ENCODE peak calls at places on chromosomes 7 and 10, in ten cellular contexts. U is adrenal gland, V is fibroblast of mammary gland, S is uterus, B is vagina, A is choroid plexus epithelial cell, F is cardiac muscle cell, G is BJ, J is A549, X is mesothelial cell of epicardium. H is an unnamed sample.

GRCh38 chr7:4659551-4660286 is 22.4 kb upstream of the FOXK1 start:
- DNase-seq in U (no peak), V (no peak), S (no peak), B (no peak), A (no peak), F (no peak), G (no peak), J (no peak), X (no peak), H (no peak)

GRCh38 chr10:47030191-47030698 is 119.0 kb downstream of the PTPN20 start:
- DNase-seq in U (peak; percentile 13), V (no peak), S (no peak), B (peak; percentile 52), A (no peak), F (no peak), G (no peak), J (no peak), X (peak; percentile 13), H (no peak)

GRCh38 chr10:79445217-79445707 is at the start of gene ZCCHC24:
- DNase-seq in U (peak; percentile 61), V (no peak), S (no peak), B (no peak), A (peak; percentile 55), F (no peak), G (no peak), J (peak; percentile 55), X (no peak), H (peak; percentile 57)

GRCh38 chr10:83908506-83908905 is 230.8 kb upstream of the GHITM start:
- DNase-seq in U (no peak), V (no peak), S (no peak), B (no peak), A (no peak), F (no peak), G (no peak), J (no peak), X (no peak), H (no peak)

GRCh38 chr7:115208710-115209540 is 287.0 kb downstream of the MDFIC start:
- DNase-seq in U (no peak), V (no peak), S (no peak), B (no peak), A (no peak), F (no peak), G (no peak), J (no peak), X (no peak), H (no peak)

GRCh38 chr10:34024708-34025425 is 690.4 kb upstream of the NRP1 start:
- DNase-seq in U (no peak), V (peak; percentile 67), S (no peak), B (no peak), A (peak; percentile 50), F (no peak), G (no peak), J (no peak), X (no peak), H (no peak)

GRCh38 chr7:134865001-134865845 is 85.8 kb downstream of the CALD1 start:
- DNase-seq in U (no peak), V (peak; percentile 78), S (no peak), B (no peak), A (peak; percentile 69), F (no peak), G (no peak), J (no peak), X (no peak), H (peak; percentile 16)

GRCh38 chr10:78247821-78248220 is 214.2 kb downstream of the RPS24 start:
- DNase-seq in U (no peak), V (no peak), S (no peak), B (no peak), A (no peak), F (no peak), G (no peak), J (no peak), X (no peak), H (no peak)

GRCh38 chr10:127863231-127863825 is 29.4 kb downstream of the CLRN3 start:
- DNase-seq in U (no peak), V (peak; percentile 38), S (no peak), B (no peak), A (no peak), F (no peak), G (no peak), J (no peak), X (no peak), H (no peak)

GRCh38 chr7:36490335-36490940 is 100.8 kb downstream of the ANLN start:
- DNase-seq in U (no peak), V (no peak), S (no peak), B (no peak), A (no peak), F (no peak), G (no peak), J (no peak), X (no peak), H (no peak)

GRCh38 chr7:41973331-41973730 is 263.7 kb downstream of the GLI3 start:
- DNase-seq in U (no peak), V (no peak), S (no peak), B (no peak), A (no peak), F (no peak), G (no peak), J (no peak), X (no peak), H (no peak)

GRCh38 chr10:48504141-48504885 is 100.6 kb downstream of the ARHGAP22 start:
- DNase-seq in U (peak; percentile 18), V (no peak), S (no peak), B (peak; percentile 95), A (no peak), F (peak; percentile 37), G (no peak), J (no peak), X (no peak), H (no peak)

GRCh38 chr7:129146237-129146979 is 1.9 kb downstream of the TSPAN33 start:
- DNase-seq in U (no peak), V (no peak), S (no peak), B (no peak), A (no peak), F (no peak), G (no peak), J (no peak), X (no peak), H (peak; percentile 69)

GRCh38 chr7:14851610-14852009 is 50.9 kb downstream of the DGKB start:
- DNase-seq in U (no peak), V (no peak), S (no peak), B (no peak), A (peak; percentile 32), F (peak; percentile 68), G (no peak), J (no peak), X (no peak), H (no peak)

GRCh38 chr10:73076361-73077183 is 20.1 kb downstream of the P4HA1 start:
- DNase-seq in U (peak; percentile 73), V (peak; percentile 84), S (peak; percentile 77), B (no peak), A (peak; percentile 89), F (no peak), G (no peak), J (no peak), X (no peak), H (no peak)

GRCh38 chr7:105707967-105708580 is 126.8 kb upstream of the EFCAB10 start:
- DNase-seq in U (no peak), V (no peak), S (peak; percentile 31), B (no peak), A (no peak), F (no peak), G (no peak), J (no peak), X (no peak), H (no peak)

GRCh38 chr7:78473902-78474301 is 675.3 kb downstream of the PHTF2 start:
- DNase-seq in U (no peak), V (no peak), S (no peak), B (no peak), A (no peak), F (peak; percentile 46), G (no peak), J (no peak), X (no peak), H (no peak)

GRCh38 chr10:85623342-85623741 is 743.3 kb downstream of the GRID1 start:
- DNase-seq in U (no peak), V (no peak), S (no peak), B (peak; percentile 40), A (no peak), F (no peak), G (no peak), J (no peak), X (no peak), H (no peak)

DNA sequence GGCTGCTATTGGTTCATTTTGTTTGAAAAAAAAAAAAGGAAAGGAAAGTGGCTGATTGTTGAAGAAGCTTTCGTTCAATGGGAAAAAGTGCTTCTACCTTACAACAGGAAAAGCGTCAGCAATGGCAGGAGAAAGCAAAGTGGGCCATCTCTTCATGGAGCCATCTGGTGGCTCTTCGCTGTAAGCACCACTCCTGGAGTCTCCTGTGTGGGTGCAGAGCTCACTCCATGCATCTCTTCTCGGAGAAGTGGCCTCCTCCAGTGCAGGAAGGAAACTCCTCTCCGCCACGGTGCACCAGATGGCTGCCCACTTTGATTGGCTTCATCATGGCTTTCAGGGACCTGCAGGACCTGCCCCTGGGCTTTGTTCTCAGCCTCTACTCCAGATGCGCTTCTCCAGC is 250.9 kb downstream of the PTEN start:
- DNase-seq in U (peak; percentile 61), V (no peak), S (no peak), B (no peak), A (peak; percentile 69), F (peak; percentile 57), G (no peak), J (peak; percentile 62), X (no peak), H (peak; percentile 50)
- TF ChIP-seq CTCF in U (peak; percentile 28), V (peak; percentile 31), S (peak; percentile 37), B (no peak), A (peak; percentile 77), F (peak; percentile 47), G (peak; percentile 30), J (peak; percentile 56), X (no peak), H (peak; percentile 78)

GRCh38 chr7:29921404-29922010 is 68.1 kb downstream of the SCRN1 start:
- DNase-seq in U (peak; percentile 54), V (peak; percentile 70), S (no peak), B (no peak), A (peak; percentile 80), F (peak; percentile 68), G (no peak), J (peak; percentile 28), X (no peak), H (peak; percentile 60)
- TF ChIP-seq CTCF in U (peak; percentile 93), V (peak; percentile 94), S (peak; percentile 81), B (no peak), A (peak; percentile 94), F (peak; percentile 91), G (peak; percentile 89), J (peak; percentile 85), X (peak; percentile 93), H (peak; percentile 74)

DNA sequence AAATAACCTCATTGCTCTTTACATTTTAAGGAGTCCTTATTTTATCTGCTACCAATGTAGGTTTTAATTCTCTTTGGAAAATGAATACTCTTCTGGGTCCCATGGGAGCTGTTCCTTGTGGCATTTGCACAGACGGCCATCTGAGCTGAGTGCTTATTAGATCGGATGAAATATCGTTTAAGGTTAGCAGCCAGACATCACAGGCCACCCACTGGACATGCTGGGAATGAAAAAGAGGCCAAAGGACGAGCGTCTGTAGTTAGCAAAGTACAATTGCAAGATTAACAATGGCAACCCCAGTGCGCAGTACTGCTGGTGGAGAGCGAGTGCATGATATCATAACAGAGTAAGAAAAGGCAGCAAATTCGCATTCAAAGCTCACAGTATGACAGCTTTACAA is 28.4 kb upstream of the CREB5 start:
- DNase-seq in U (no peak), V (no peak), S (no peak), B (no peak), A (no peak), F (no peak), G (no peak), J (no peak), X (no peak), H (no peak)
- TF ChIP-seq CTCF in U (no peak), V (no peak), S (no peak), B (no peak), A (no peak), F (no peak), G (no peak), J (no peak), X (no peak), H (no peak)

GRCh38 chr10:71390921-71391690 is 5.6 kb upstream of the CDH23 start:
- DNase-seq in U (no peak), V (no peak), S (no peak), B (peak; percentile 40), A (no peak), F (peak; percentile 22), G (no peak), J (no peak), X (no peak), H (no peak)
- TF ChIP-seq CTCF in U (no peak), V (no peak), S (no peak), B (no peak), A (no peak), F (no peak), G (no peak), J (no peak), X (no peak), H (no peak)

H was measured in GM10248.